ENCODE peak calls at places on chromosomes 4 and X, in six cellular contexts. X is IMR-90, Z is neuronal stem cell, V is trophoblast cell, K is mesenchymal stem cell, J is H1. W is an unnamed sample.

GRCh38 chr4:73620115-73620792 is at the start of gene RASSF6:
- DNase-seq in X (no peak), Z (peak; percentile 14), V (peak; percentile 91), K (no peak), J (peak; percentile 57), W (peak; percentile 86)

GRCh38 chr4:80173387-80173786 is 23.9 kb upstream of the PRDM8 start:
- DNase-seq in X (peak; percentile 88), Z (no peak), V (no peak), K (no peak), J (no peak), W (no peak)

GRCh38 chr4:40699648-40700047 is 50.1 kb upstream of the NSUN7 start:
- DNase-seq in X (peak; percentile 56), Z (no peak), V (no peak), K (peak; percentile 35), J (no peak), W (no peak)

GRCh38 chrX:8049827-8050226 is 121.2 kb downstream of the VCX2 start:
- DNase-seq in X (no peak), Z (no peak), V (no peak), K (no peak), J (no peak), W (no peak)

GRCh38 chr4:32112891-32113290 is 1392.7 kb downstream of the PCDH7 start:
- DNase-seq in X (no peak), Z (no peak), V (peak; percentile 32), K (no peak), J (no peak), W (no peak)

GRCh38 chr4:180669637-180670036 is 1573.6 kb upstream of the TENM3 start:
- DNase-seq in X (peak; percentile 44), Z (no peak), V (peak; percentile 57), K (peak; percentile 16), J (no peak), W (no peak)

GRCh38 chr4:176883681-176884418 is 91.1 kb upstream of the VEGFC start:
- DNase-seq in X (peak; percentile 88), Z (no peak), V (no peak), K (peak; percentile 87), J (no peak), W (no peak)

GRCh38 chrX:40009890-40010289 is 87.9 kb downstream of the BCOR start:
- DNase-seq in X (no peak), Z (no peak), V (no peak), K (no peak), J (no peak), W (peak; percentile 45)

GRCh38 chr4:75696036-75696435 is 22.8 kb upstream of the G3BP2 start:
- DNase-seq in X (no peak), Z (no peak), V (no peak), K (peak; percentile 55), J (no peak), W (no peak)

GRCh38 chrX:20796450-20796849 is 529.7 kb upstream of the RPS6KA3 start:
- DNase-seq in X (no peak), Z (no peak), V (no peak), K (no peak), J (no peak), W (no peak)

GRCh38 chr4:116860891-116861290 is 224.5 kb downstream of the TRAM1L1 start:
- DNase-seq in X (no peak), Z (no peak), V (no peak), K (no peak), J (no peak), W (no peak)

GRCh38 chr4:77742054-77742453 is 77.1 kb downstream of the CNOT6L start:
- DNase-seq in X (peak; percentile 1), Z (no peak), V (peak; percentile 40), K (no peak), J (no peak), W (no peak)

GRCh38 chrX:96551320-96551872 is 133.2 kb upstream of the DIAPH2 start:
- DNase-seq in X (no peak), Z (no peak), V (no peak), K (no peak), J (no peak), W (no peak)

GRCh38 chr4:98508825-98509539 is 149.4 kb downstream of the TSPAN5 start:
- DNase-seq in X (no peak), Z (no peak), V (no peak), K (no peak), J (no peak), W (no peak)

GRCh38 chr4:13777341-13777740 is 149.8 kb upstream of the BOD1L1 start:
- DNase-seq in X (no peak), Z (no peak), V (no peak), K (no peak), J (no peak), W (no peak)

GRCh38 chr4:30630431-30630830 is 89.7 kb upstream of the PCDH7 start:
- DNase-seq in X (no peak), Z (no peak), V (no peak), K (no peak), J (no peak), W (no peak)

GRCh38 chrX:109264878-109265277 is 217.0 kb downstream of the GUCY2F start:
- DNase-seq in X (no peak), Z (no peak), V (no peak), K (no peak), J (no peak), W (no peak)

GRCh38 chr4:1516881-1517480 is 110.7 kb upstream of the NKX1-1 start:
- DNase-seq in X (no peak), Z (no peak), V (no peak), K (no peak), J (no peak), W (no peak)

GRCh38 chr4:41069268-41069667 is 145.1 kb downstream of the APBB2 start:
- DNase-seq in X (peak; percentile 49), Z (no peak), V (no peak), K (peak; percentile 19), J (no peak), W (no peak)

GRCh38 chrX:112888916-112889315 is 48.3 kb upstream of the AMOT start:
- DNase-seq in X (no peak), Z (no peak), V (no peak), K (no peak), J (no peak), W (no peak)

DNA sequence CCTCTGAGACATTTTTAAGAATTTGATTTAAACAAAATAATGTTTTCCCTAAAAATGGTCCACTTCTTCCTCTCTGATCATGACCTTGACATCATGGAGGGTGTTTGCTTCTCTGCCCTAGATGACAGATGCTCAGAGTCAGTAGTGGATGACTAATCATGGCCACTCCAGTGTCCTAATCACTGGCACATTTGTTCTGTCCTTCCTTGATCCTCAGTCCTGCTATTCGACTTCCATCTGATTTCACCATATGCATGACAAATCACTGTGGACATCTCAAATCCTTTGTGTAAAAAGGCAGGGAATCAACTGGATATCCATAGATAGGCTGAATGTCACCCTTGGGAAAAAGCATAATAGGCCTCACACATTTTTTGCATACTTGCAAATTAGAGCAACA is 9.0 kb downstream of the CRMP1 start:
- DNase-seq in X (no peak), Z (no peak), V (no peak), K (peak; percentile 19), J (no peak), W (no peak)
- H3K79me1 ChIP-seq in X (no peaks in the 10 kb centered on the region), Z (peaks cover 22% of the 10 kb centered on the region), V (no peaks in the 10 kb centered on the region), K (no peaks in the 10 kb centered on the region), J (peaks cover 25% of the 10 kb centered on the region), W (peaks cover 21% of the 10 kb centered on the region)

GRCh38 chr4:139084425-139085093 is 69.0 kb downstream of the NOCT start:
- DNase-seq in X (no peak), Z (no peak), V (no peak), K (no peak), J (no peak), W (no peak)
- H4K8ac ChIP-seq in X (peak overlapping the region; percentile 9), Z (no peak overlapping the region), V (peak overlapping the region; percentile 58), K (peak overlapping the region; percentile 88), J (peak overlapping the region; percentile 79), W (no peak overlapping the region)

GRCh38 chr4:138186264-138186663 is 55.9 kb downstream of the SLC7A11 start:
- DNase-seq in X (no peak), Z (no peak), V (no peak), K (no peak), J (no peak), W (no peak)

GRCh38 chr4:138182838-138183426 is 59.2 kb downstream of the SLC7A11 start:
- DNase-seq in X (peak; percentile 72), Z (peak; percentile 37), V (peak; percentile 16), K (peak; percentile 72), J (no peak), W (no peak)

GRCh38 chr4:138181288-138181687 is 60.9 kb downstream of the SLC7A11 start:
- DNase-seq in X (peak; percentile 25), Z (no peak), V (no peak), K (peak; percentile 67), J (no peak), W (no peak)

GRCh38 chr4:138188406-138189084 is 53.6 kb downstream of the SLC7A11 start:
- DNase-seq in X (peak; percentile 39), Z (no peak), V (no peak), K (no peak), J (no peak), W (no peak)

GRCh38 chr4:138184881-138185280 is 57.3 kb downstream of the SLC7A11 start:
- DNase-seq in X (no peak), Z (no peak), V (no peak), K (no peak), J (no peak), W (no peak)
- H3K14ac ChIP-seq in X (no peak overlapping the region), Z (no peak overlapping the region), V (no peak overlapping the region), K (no peak overlapping the region), J (no peak overlapping the region), W (no peak overlapping the region)

GRCh38 chr4:5874811-5875465 is 17.9 kb downstream of the CRMP1 start:
- DNase-seq in X (peak; percentile 44), Z (no peak), V (no peak), K (no peak), J (no peak), W (peak; percentile 71)
- H3K79me1 ChIP-seq in X (no peaks in the 10 kb centered on the region), Z (peaks cover 16% of the 10 kb centered on the region), V (no peaks in the 10 kb centered on the region), K (no peaks in the 10 kb centered on the region), J (peaks cover 43% of the 10 kb centered on the region), W (peaks cover 24% of the 10 kb centered on the region)

GRCh38 chr4:109433281-109434006 is at the start of gene SEC24B:
- DNase-seq in X (peak; percentile 62), Z (peak; percentile 77), V (peak; percentile 80), K (peak; percentile 85), J (no peak), W (peak; percentile 82)
- H4K8ac ChIP-seq in X (peak within 1 kb of the TSS; percentile 15), Z (no peak within 1 kb of the TSS), V (peak within 1 kb of the TSS; percentile 95), K (peak within 1 kb of the TSS; percentile 99), J (peak within 1 kb of the TSS; percentile 98), W (no peak within 1 kb of the TSS)